ENCODE peak calls at places on chromosomes 4 and X, in seven cellular contexts. D is neuronal stem cell, L is trophoblast cell, C is IMR-90, W is mesendoderm, V is H1, Z is mesenchymal stem cell. O is an unnamed sample.

GRCh38 chr4:185738038-185738552 is 73.9 kb downstream of the SORBS2 start:
- DNase-seq in C (peak; percentile 12), L (no peak), D (no peak), Z (peak; percentile 28), W (no peak), V (no peak), O (no peak)

GRCh38 chr4:123064390-123064789 is 142.0 kb upstream of the NUDT6 start:
- DNase-seq in D (no peak), V (no peak), W (no peak), C (peak; percentile 11), Z (no peak), L (peak; percentile 11), O (no peak)

GRCh38 chrX:152138388-152138784 is at the start of gene MAGEA10:
- DNase-seq in L (no peak), C (no peak), V (no peak), Z (no peak), D (no peak), W (no peak), O (no peak)

GRCh38 chr4:185096032-185096653 is 46.9 kb upstream of the SLC25A4 start:
- DNase-seq in W (peak; percentile 50), L (no peak), Z (peak; percentile 44), V (no peak), D (no peak), C (peak; percentile 31), O (no peak)

GRCh38 chr4:187849556-187850245 is 145.9 kb upstream of the ZFP42 start:
- DNase-seq in D (no peak), C (no peak), V (no peak), L (no peak), Z (no peak), W (no peak), O (no peak)

GRCh38 chrX:39377773-39378172 is 576.5 kb downstream of the MID1IP1 start:
- DNase-seq in W (no peak), C (no peak), V (no peak), Z (no peak), L (no peak), D (no peak), O (no peak)

GRCh38 chr4:118889313-118889694 is 650 bp downstream of the SYNPO2 start:
- DNase-seq in C (no peak), V (no peak), L (no peak), W (no peak), D (no peak), Z (no peak), O (no peak)

GRCh38 chr4:82194329-82194728 is 179.5 kb downstream of the HNRNPD start:
- DNase-seq in V (no peak), W (no peak), D (no peak), C (no peak), L (no peak), Z (no peak), O (no peak)

GRCh38 chrX:73127700-73128241 is 48.5 kb upstream of the PABPC1L2A start:
- DNase-seq in C (no peak), W (peak; percentile 88), V (peak; percentile 60), Z (no peak), D (peak; percentile 8), L (no peak), O (peak; percentile 70)

GRCh38 chr4:184448828-184449227 is 25.5 kb downstream of the IRF2 start:
- DNase-seq in Z (peak; percentile 59), D (no peak), V (no peak), C (peak; percentile 70), W (no peak), L (no peak), O (no peak)

GRCh38 chr4:148315049-148315448 is 127.2 kb downstream of the NR3C2 start:
- DNase-seq in C (peak; percentile 59), W (no peak), Z (peak; percentile 44), D (no peak), V (no peak), L (peak; percentile 2), O (no peak)

GRCh38 chrX:115539841-115540240 is 21.1 kb upstream of the PLS3 start:
- DNase-seq in Z (no peak), W (no peak), D (no peak), L (no peak), V (no peak), C (peak; percentile 8), O (no peak)

GRCh38 chrX:84336646-84337045 is 148.6 kb upstream of the RPS6KA6 start:
- DNase-seq in L (no peak), C (peak; percentile 20), W (no peak), Z (no peak), D (no peak), V (no peak), O (no peak)

GRCh38 chr4:7202391-7202790 is 10.1 kb downstream of the SORCS2 start:
- DNase-seq in W (no peak), D (no peak), Z (no peak), C (peak; percentile 37), V (no peak), L (no peak), O (no peak)

GRCh38 chrX:120260369-120260768 is 9.8 kb downstream of the ZBTB33 start:
- DNase-seq in W (no peak), V (no peak), L (peak; percentile 2), Z (no peak), C (no peak), D (no peak), O (no peak)

GRCh38 chr4:79050521-79050880 is 111.3 kb upstream of the PAQR3 start:
- DNase-seq in L (no peak), V (no peak), W (peak; percentile 34), C (no peak), D (no peak), Z (no peak), O (no peak)

GRCh38 chr4:82525287-82525898 is 36.4 kb downstream of the TMEM150C start:
- DNase-seq in L (no peak), D (no peak), Z (no peak), W (peak; percentile 18), C (no peak), V (no peak), O (no peak)

GRCh38 chr4:32525420-32525819 is 1805.3 kb downstream of the PCDH7 start:
- DNase-seq in W (no peak), C (no peak), V (no peak), L (no peak), Z (no peak), D (no peak), O (no peak)

GRCh38 chr4:10456270-10457254 is 664 bp downstream of the ZNF518B start:
- DNase-seq in Z (peak; percentile 74), C (peak; percentile 56), W (peak; percentile 76), V (peak; percentile 71), L (peak; percentile 32), D (no peak), O (peak; percentile 54)

GRCh38 chr4:128483816-128484215 is 196.2 kb upstream of the PGRMC2 start:
- DNase-seq in V (no peak), W (no peak), Z (no peak), L (no peak), C (peak; percentile 27), D (no peak), O (no peak)

GRCh38 chr4:120722655-120723054 is 199.9 kb downstream of the PRDM5 start:
- DNase-seq in W (no peak), C (no peak), L (no peak), V (no peak), Z (no peak), D (no peak), O (no peak)

GRCh38 chr4:120723105-120723504 is 199.4 kb downstream of the PRDM5 start:
- DNase-seq in W (no peak), Z (no peak), C (no peak), V (no peak), L (no peak), D (no peak), O (no peak)

GRCh38 chr4:120716346-120716745 is 206.2 kb downstream of the PRDM5 start:
- DNase-seq in D (no peak), L (no peak), C (no peak), V (no peak), W (no peak), Z (no peak), O (no peak)

GRCh38 chr4:120720354-120720753 is 202.2 kb downstream of the PRDM5 start:
- DNase-seq in W (no peak), D (no peak), V (no peak), Z (no peak), L (no peak), C (no peak), O (no peak)

GRCh38 chr4:120718979-120719566 is 203.5 kb downstream of the PRDM5 start:
- DNase-seq in D (no peak), C (peak; percentile 49), V (no peak), W (peak; percentile 69), Z (peak; percentile 51), L (no peak), O (peak; percentile 43)
- H2BK120ac ChIP-seq in D (no peak overlapping the region), C (no peak overlapping the region), V (no peak overlapping the region), W (no peak overlapping the region), Z (no peak overlapping the region), L (no peak overlapping the region), O (no peak overlapping the region)

GRCh38 chrX:11409957-11410356 is 116.7 kb downstream of the AMELX start:
- DNase-seq in L (no peak), W (no peak), C (no peak), V (no peak), D (no peak), Z (no peak), O (no peak)
- H2BK120ac ChIP-seq in L (no peak overlapping the region), W (no peak overlapping the region), C (no peak overlapping the region), V (no peak overlapping the region), D (no peak overlapping the region), Z (no peak overlapping the region), O (no peak overlapping the region)

GRCh38 chr4:25368315-25368714 is 8.7 kb upstream of the ANAPC4 start:
- DNase-seq in L (no peak), V (no peak), C (no peak), Z (no peak), W (peak; percentile 36), D (no peak), O (no peak)
- H2BK120ac ChIP-seq in L (no peak overlapping the region), V (no peak overlapping the region), C (no peak overlapping the region), Z (no peak overlapping the region), W (no peak overlapping the region), D (no peak overlapping the region), O (no peak overlapping the region)

DNA sequence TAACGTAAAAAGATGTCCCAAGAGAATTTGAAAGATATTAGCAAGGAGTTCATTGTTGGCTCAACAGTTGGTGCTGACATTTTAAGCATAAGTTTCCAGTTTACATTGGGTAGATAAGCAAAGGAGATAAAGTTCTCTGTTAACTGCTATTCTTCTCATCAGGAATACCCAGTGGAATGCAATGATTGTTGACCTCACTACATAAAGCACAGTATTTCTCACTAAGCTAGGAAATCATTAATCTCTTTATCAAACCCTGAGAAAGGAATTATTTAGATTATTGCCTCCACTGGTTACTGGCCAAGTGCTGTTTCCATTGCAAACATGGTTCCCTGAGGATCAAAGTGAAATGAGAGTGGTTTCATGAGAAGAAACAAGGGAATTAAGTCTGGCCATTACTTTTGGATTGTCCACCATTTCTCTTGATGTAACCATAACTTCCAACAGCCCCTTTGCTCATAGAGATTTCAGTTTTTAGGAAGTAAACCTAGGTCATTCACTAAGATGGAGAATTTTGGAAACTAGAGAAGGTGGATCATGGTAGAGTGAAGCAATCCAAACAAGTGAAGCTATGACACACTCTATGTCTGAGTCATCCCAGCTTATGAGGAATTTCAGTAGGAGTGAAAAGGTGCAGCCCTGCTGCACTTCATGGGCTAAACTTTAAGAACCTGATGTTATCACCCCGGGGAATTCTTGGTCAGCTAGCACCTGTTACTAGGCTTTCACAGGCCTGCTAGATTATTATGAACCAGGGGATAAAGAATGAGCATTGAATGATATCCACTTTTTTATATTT is 163.4 kb downstream of the AREG start:
- DNase-seq in L (peak; percentile 68), C (peak; percentile 61), D (no peak), Z (peak; percentile 33), V (no peak), W (peak; percentile 28), O (no peak)
- H2BK120ac ChIP-seq in L (no peak overlapping the region), C (no peak overlapping the region), D (no peak overlapping the region), Z (no peak overlapping the region), V (no peak overlapping the region), W (no peak overlapping the region), O (no peak overlapping the region)